ENCODE peak calls at places on chromosome 22, in ten cellular contexts. Q is WTC11, X is lower lobe of right lung, I is heart right ventricle, F is tibial nerve, S is Peyer's patch, E is adrenal gland, W is AG09319, N is ovary, R is HFFc6. Z is an unnamed sample.

GRCh38 chr22:44373234-44373633 is 60.5 kb upstream of the SHISAL1 start:
- DNase-seq in I (no peak), W (no peak), S (peak; percentile 11), E (no peak), R (no peak), Q (peak; percentile 1), X (peak; percentile 20), F (no peak), N (peak; percentile 16), Z (peak; percentile 49)

GRCh38 chr22:31618471-31619176 is 43.4 kb downstream of the PISD start:
- DNase-seq in R (no peak), W (no peak), X (no peak), N (no peak), E (peak; percentile 66), Q (no peak), F (no peak), I (no peak), S (no peak), Z (no peak)

GRCh38 chr22:29023172-29023796 is 38.3 kb downstream of the C22orf31 start:
- DNase-seq in N (no peak), Q (no peak), E (no peak), R (no peak), S (no peak), F (no peak), I (no peak), X (no peak), W (no peak), Z (no peak)

GRCh38 chr22:32016081-32016480 is 27.0 kb upstream of the SLC5A1 start:
- DNase-seq in N (no peak), I (no peak), F (no peak), X (no peak), S (no peak), E (no peak), Q (no peak), R (no peak), W (no peak), Z (no peak)

GRCh38 chr22:42160830-42161696 is 30.5 kb upstream of the CYP2D6 start:
- DNase-seq in R (no peak), I (no peak), W (no peak), S (peak; percentile 79), N (no peak), E (no peak), F (no peak), X (no peak), Q (no peak), Z (peak; percentile 30)

GRCh38 chr22:45709004-45709739 is 37.5 kb downstream of the ATXN10 start:
- DNase-seq in R (peak; percentile 77), Q (no peak), N (no peak), E (peak; percentile 60), F (no peak), W (peak; percentile 49), S (no peak), I (no peak), X (no peak), Z (no peak)

GRCh38 chr22:35970601-35971417 is 57.8 kb downstream of the RBFOX2 start:
- DNase-seq in X (no peak), F (no peak), E (no peak), I (no peak), N (no peak), W (no peak), R (no peak), Q (no peak), S (no peak), Z (no peak)

GRCh38 chr22:35023692-35024363 is 42.1 kb upstream of the ISX start:
- DNase-seq in I (peak; percentile 45), R (no peak), E (peak; percentile 72), Q (peak; percentile 95), W (no peak), X (peak; percentile 76), F (peak; percentile 46), N (peak; percentile 64), S (peak; percentile 86), Z (no peak)

GRCh38 chr22:31610611-31611010 is 51.4 kb downstream of the PISD start:
- DNase-seq in R (no peak), F (no peak), S (no peak), N (no peak), E (no peak), I (no peak), Q (no peak), W (no peak), X (peak; percentile 20), Z (peak; percentile 49)

GRCh38 chr22:46584081-46584903 is 35.9 kb upstream of the GRAMD4 start:
- DNase-seq in Q (no peak), X (peak; percentile 43), W (no peak), R (no peak), E (no peak), S (peak; percentile 42), N (no peak), I (no peak), F (no peak), Z (peak; percentile 79)

GRCh38 chr22:32482708-32483107 is 8.1 kb downstream of the FBXO7 start:
- DNase-seq in W (no peak), N (no peak), Q (no peak), I (no peak), F (no peak), R (no peak), S (no peak), X (no peak), E (no peak), Z (no peak)

GRCh38 chr22:36194971-36195370 is 6.6 kb downstream of the APOL4 start:
- DNase-seq in I (peak; percentile 75), X (peak; percentile 58), E (peak; percentile 86), F (no peak), N (peak; percentile 57), S (no peak), R (peak; percentile 65), W (peak; percentile 49), Q (peak; percentile 73), Z (no peak)

GRCh38 chr22:32987081-32987631 is 71.0 kb downstream of the SYN3 start:
- DNase-seq in R (no peak), F (no peak), W (peak; percentile 14), Q (peak; percentile 62), X (no peak), S (no peak), I (no peak), E (peak; percentile 82), N (no peak), Z (no peak)

DNA sequence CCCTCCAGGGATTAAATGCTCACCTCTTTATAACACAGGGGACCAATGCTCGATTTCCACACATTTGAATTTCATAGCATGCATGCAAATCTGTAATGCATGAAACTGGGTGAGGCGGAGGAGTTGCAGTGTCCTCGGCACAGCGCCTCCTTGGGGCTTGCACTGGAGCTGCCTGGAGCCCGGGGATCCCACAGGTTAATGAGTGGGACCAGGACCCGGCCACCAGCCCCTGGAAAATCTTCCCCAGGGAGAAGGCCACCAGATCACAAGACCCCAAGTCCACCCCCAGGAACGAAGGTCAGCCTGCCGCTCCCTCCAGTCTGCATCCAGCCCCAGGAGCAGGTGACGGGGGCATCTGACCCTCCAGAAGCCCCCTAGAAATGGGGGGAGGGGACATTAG is 119.1 kb downstream of the MN1 start:
- DNase-seq in R (no peak), Q (peak; percentile 73), X (no peak), F (no peak), S (no peak), W (no peak), E (no peak), I (no peak), N (no peak), Z (no peak)
- TF ChIP-seq CTCF in R (peak; percentile 62), Q (peak; percentile 80), X (no peak), F (no peak), S (no peak), W (peak; percentile 14), E (no peak), I (peak; percentile 15), N (no peak), Z (peak; percentile 57)

DNA sequence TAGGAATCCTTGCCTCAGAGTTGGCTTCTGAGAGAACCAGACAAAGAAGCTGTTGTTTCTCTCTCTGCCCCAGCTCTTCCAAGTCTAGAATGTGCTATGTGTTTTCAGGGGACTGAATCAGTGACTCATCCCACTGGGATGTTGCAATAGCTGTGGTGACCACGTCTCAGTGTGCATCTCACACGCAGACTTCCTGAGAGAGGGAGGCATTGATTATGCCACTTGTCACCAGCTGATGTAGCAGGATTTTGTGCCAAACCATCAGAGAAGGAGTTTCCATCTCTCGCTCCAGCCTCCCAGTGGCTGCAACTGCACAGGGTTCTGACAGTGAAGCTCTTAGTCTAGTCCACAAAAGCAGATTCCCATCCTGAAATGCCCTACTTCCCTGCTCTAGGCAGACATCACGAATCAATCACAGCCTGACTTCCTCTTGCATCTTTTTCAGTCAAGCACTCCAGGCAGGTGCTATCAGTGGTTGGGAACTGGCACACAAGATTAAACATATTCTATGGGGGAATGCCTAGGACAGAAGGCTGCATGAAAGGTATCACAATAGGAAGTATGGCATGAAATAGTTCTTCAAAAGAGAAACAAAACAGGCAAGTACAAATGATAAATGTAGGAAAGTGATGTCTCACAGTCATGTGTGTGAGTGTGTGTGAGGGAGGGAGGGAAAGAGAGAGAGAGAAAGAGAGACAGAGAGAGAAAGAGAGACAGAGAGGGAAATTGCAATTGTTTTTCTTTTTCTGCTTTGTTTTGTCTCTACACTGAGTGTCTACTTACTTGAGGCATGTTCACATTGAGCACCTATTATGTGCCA is 456.0 kb downstream of the MIAT start:
- DNase-seq in E (peak; percentile 90), Q (no peak), I (peak; percentile 50), W (peak; percentile 69), S (no peak), X (no peak), F (peak; percentile 39), R (peak; percentile 84), N (no peak), Z (no peak)
- TF ChIP-seq CTCF in E (peak; percentile 14), Q (no peak), I (no peak), W (peak; percentile 16), S (no peak), X (no peak), F (no peak), R (no peak), N (no peak), Z (peak; percentile 47)

DNA sequence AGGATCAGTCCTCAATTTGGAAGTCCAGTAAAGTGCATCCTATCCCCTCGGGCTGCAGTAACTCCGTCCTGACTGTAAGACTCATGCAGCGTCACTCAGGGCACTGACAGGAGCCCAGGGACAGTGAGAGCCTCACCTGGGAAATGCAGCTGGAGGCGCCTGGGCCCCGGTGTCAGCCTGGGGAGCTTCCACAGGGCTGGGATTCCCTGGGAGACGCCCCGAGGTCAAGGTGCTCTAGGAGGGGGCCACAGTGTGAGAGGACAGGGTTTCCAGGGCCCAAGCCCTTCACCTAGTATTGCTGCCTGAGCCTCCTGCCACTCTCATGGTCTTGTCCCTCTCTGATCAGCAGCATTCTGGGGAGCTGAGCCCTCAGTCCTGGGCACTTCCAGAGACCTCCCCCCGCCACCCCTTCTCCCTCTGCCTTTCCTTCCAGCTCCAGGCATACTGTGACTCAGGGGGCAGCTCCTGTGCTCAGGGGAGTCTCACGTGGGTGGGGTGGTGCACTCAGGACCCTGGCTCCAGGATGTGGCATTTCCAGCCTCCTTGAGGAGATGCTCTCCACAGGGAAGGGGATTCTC is 99.1 kb upstream of the IGLL5 start:
- DNase-seq in N (no peak), Q (no peak), E (no peak), F (no peak), I (no peak), R (no peak), W (no peak), X (no peak), S (no peak), Z (no peak)
- TF ChIP-seq CTCF in N (no peak), Q (no peak), E (no peak), F (no peak), I (no peak), R (peak; percentile 33), W (no peak), X (no peak), S (no peak), Z (peak; percentile 32)

DNA sequence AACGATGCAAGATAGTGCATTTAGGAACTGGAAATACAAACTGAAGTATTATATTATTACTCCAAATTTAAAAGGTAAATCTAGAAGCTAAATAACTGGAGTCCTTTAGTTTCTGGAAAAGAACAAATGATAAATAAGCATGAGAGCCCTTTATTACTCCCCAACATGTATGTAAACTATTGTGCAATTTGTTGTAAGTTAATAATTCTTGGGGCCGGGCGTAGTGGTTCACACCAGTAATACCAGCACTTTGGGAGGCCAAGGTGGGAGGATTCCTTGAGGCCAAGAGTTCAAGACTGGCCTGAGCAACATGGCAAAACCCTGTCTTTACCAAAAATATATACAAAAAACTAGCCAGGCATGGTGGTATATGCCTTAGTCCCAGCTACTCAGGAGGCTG is 11.1 kb downstream of the SGSM3 start:
- DNase-seq in E (no peak), X (no peak), W (no peak), Q (no peak), N (no peak), F (no peak), S (no peak), R (no peak), I (no peak), Z (no peak)
- TF ChIP-seq CTCF in E (no peak), X (no peak), W (no peak), Q (no peak), N (no peak), F (no peak), S (no peak), R (no peak), I (no peak), Z (no peak)

Z was measured in chondrocyte.